ENCODE peak calls at places on chromosomes 11 and 22, in six cellular contexts. B is adipocyte, C is ACHN, R is SJSA1, F is suprapubic skin, A is RCC 7860. T is an unnamed sample.

GRCh38 chr22:26713823-26714449 is 56.5 kb downstream of the MIAT start:
- DNase-seq in C (no peak), R (peak; percentile 83), B (peak; percentile 50), F (no peak), A (peak; percentile 51), T (no peak)

GRCh38 chr11:64489831-64490441 is 101.1 kb upstream of the SLC22A12 start:
- DNase-seq in A (peak; percentile 34), R (peak; percentile 54), F (no peak), C (peak; percentile 44), B (no peak), T (peak; percentile 44)

GRCh38 chr11:36509265-36509664 is 807 bp downstream of the TRAF6 start:
- DNase-seq in A (no peak), R (peak; percentile 40), F (no peak), C (peak; percentile 46), B (peak; percentile 76), T (no peak)

GRCh38 chr11:118109231-118109630 is 22.5 kb upstream of the SMIM35 start:
- DNase-seq in B (peak; percentile 8), R (no peak), A (no peak), C (no peak), F (no peak), T (no peak)

GRCh38 chr11:39374963-39375698 is 2084.3 kb downstream of the LRRC4C start:
- DNase-seq in R (no peak), F (no peak), A (no peak), B (peak; percentile 50), C (peak; percentile 38), T (no peak)

GRCh38 chr11:35852056-35852455 is 91.8 kb upstream of the LDLRAD3 start:
- DNase-seq in A (no peak), B (no peak), C (no peak), R (no peak), F (no peak), T (peak; percentile 35)

GRCh38 chr22:45686004-45686403 is 14.4 kb downstream of the ATXN10 start:
- DNase-seq in C (no peak), R (no peak), B (peak; percentile 59), A (no peak), F (no peak), T (no peak)

GRCh38 chr11:72569966-72570892 is 104.0 kb downstream of the PDE2A start:
- DNase-seq in F (peak; percentile 48), B (peak; percentile 9), A (peak; percentile 23), C (peak; percentile 44), R (peak; percentile 2), T (no peak)

GRCh38 chr11:107184936-107185335 is 166.7 kb upstream of the GUCY1A2 start:
- DNase-seq in C (no peak), R (no peak), B (no peak), A (no peak), F (no peak), T (no peak)

GRCh38 chr11:66112640-66113098 is 42.6 kb downstream of the PACS1 start:
- DNase-seq in R (peak; percentile 90), C (no peak), A (peak; percentile 53), B (peak; percentile 60), F (no peak), T (no peak)

GRCh38 chr11:10581481-10582019 is 13.1 kb upstream of the LYVE1 start:
- DNase-seq in A (no peak), F (no peak), B (no peak), C (no peak), R (no peak), T (peak; percentile 74)

GRCh38 chr11:85823816-85824215 is 12.9 kb upstream of the SYTL2 start:
- DNase-seq in C (no peak), B (no peak), F (no peak), A (no peak), R (peak; percentile 84), T (no peak)

GRCh38 chr22:23527971-23528740 is 51.9 kb downstream of the IGLL1 start:
- DNase-seq in F (peak; percentile 65), C (no peak), R (no peak), A (no peak), B (no peak), T (peak; percentile 29)

GRCh38 chr11:910589-911030 is at the start of gene CHID1:
- DNase-seq in A (peak; percentile 53), F (peak; percentile 89), R (peak; percentile 63), B (peak; percentile 90), C (peak; percentile 81), T (peak; percentile 98)

GRCh38 chr11:70331901-70332300 is 61.4 kb downstream of the PPFIA1 start:
- DNase-seq in A (no peak), C (no peak), F (no peak), B (no peak), R (no peak), T (no peak)

GRCh38 chr11:10568486-10568941 is at the start of gene LYVE1:
- DNase-seq in F (no peak), C (no peak), B (no peak), A (no peak), R (no peak), T (no peak)

GRCh38 chr22:29820941-29821789 is 16.9 kb downstream of the ASCC2 start:
- DNase-seq in B (peak; percentile 47), C (peak; percentile 72), F (no peak), A (peak; percentile 100), R (peak; percentile 36), T (peak; percentile 91)

GRCh38 chr22:49101225-49101624 is 726.4 kb downstream of the BRD1 start:
- DNase-seq in C (no peak), R (no peak), B (no peak), F (no peak), A (no peak), T (peak; percentile 45)

GRCh38 chr11:122232985-122233384 is 117.0 kb upstream of the BLID start:
- DNase-seq in R (no peak), B (no peak), F (no peak), A (peak; percentile 7), C (no peak), T (no peak)

GRCh38 chr11:61618991-61619390 is 38.1 kb upstream of the SYT7 start:
- DNase-seq in F (no peak), B (no peak), R (no peak), C (no peak), A (no peak), T (no peak)

GRCh38 chr22:33404723-33405122 is 346.5 kb upstream of the SYN3 start:
- DNase-seq in A (peak; percentile 34), R (no peak), F (no peak), B (no peak), C (no peak), T (no peak)

GRCh38 chr11:3160252-3161031 is 4.7 kb downstream of the OSBPL5 start:
- DNase-seq in B (peak; percentile 97), F (peak; percentile 94), C (peak; percentile 72), A (peak; percentile 44), R (peak; percentile 82), T (peak; percentile 92)

GRCh38 chr11:61486004-61486615 is 22.4 kb upstream of the LRRC10B start:
- DNase-seq in R (no peak), F (no peak), B (no peak), C (no peak), A (no peak), T (no peak)

T was measured in left lung.